ENCODE peak calls at places on chromosomes 13 and 19, in five cellular contexts. P is breast epithelium, N is ovary, X is GM12892, J is lower leg skin. Q is an unnamed sample.

GRCh38 chr19:46698395-46699321 is 18.3 kb downstream of the PRKD2 start:
- DNase-seq in N (no peak), X (no peak), J (no peak), P (no peak), Q (no peak)

GRCh38 chr13:43285891-43286602 is 262.7 kb downstream of the DNAJC15 start:
- DNase-seq in J (no peak), P (no peak), X (no peak), N (no peak), Q (no peak)

GRCh38 chr13:110106726-110107125 is 200.2 kb downstream of the COL4A1 start:
- DNase-seq in X (no peak), J (no peak), N (peak; percentile 57), P (no peak), Q (no peak)

GRCh38 chr19:45038931-45039893 is at the start of gene CLASRP:
- DNase-seq in P (peak; percentile 84), N (peak; percentile 94), X (peak; percentile 87), J (peak; percentile 98), Q (peak; percentile 90)

GRCh38 chr19:45901432-45901903 is 945 bp downstream of the MYPOP start:
- DNase-seq in N (peak; percentile 71), J (peak; percentile 90), P (no peak), X (no peak), Q (no peak)

GRCh38 chr13:109606404-109607028 is 179.9 kb downstream of the IRS2 start:
- DNase-seq in X (no peak), J (no peak), N (no peak), P (no peak), Q (no peak)

GRCh38 chr13:101520672-101521071 is 68.2 kb downstream of the ITGBL1 start:
- DNase-seq in X (no peak), N (no peak), J (no peak), P (no peak), Q (no peak)

GRCh38 chr13:51814825-51815650 is 11.1 kb upstream of the DHRS12 start:
- DNase-seq in N (peak; percentile 55), J (no peak), X (peak; percentile 57), P (peak; percentile 46), Q (peak; percentile 62)

GRCh38 chr19:45395524-45396388 is 9.1 kb downstream of the PPP1R13L start:
- DNase-seq in P (no peak), X (peak; percentile 11), N (no peak), J (no peak), Q (no peak)

GRCh38 chr19:53621885-53622710 is 9.7 kb upstream of the DPRX start:
- DNase-seq in N (no peak), J (no peak), X (no peak), P (peak; percentile 31), Q (no peak)

GRCh38 chr13:24489721-24490120 is 22.9 kb downstream of the PARP4 start:
- DNase-seq in J (no peak), X (no peak), P (no peak), N (no peak), Q (no peak)

GRCh38 chr19:23116802-23117571 is at the start of gene ZNF730:
- DNase-seq in P (no peak), N (peak; percentile 63), J (no peak), X (peak; percentile 64), Q (peak; percentile 51)

GRCh38 chr13:43816401-43816889 is 29.7 kb upstream of the ENOX1 start:
- DNase-seq in X (no peak), N (no peak), J (no peak), P (no peak), Q (no peak)

GRCh38 chr19:41407271-41407670 is 9.7 kb downstream of the BCKDHA start:
- DNase-seq in J (no peak), X (no peak), P (no peak), N (no peak), Q (no peak)

GRCh38 chr19:409515-410242 is 732 bp upstream of the C2CD4C start:
- DNase-seq in P (no peak), X (no peak), N (peak; percentile 24), J (peak; percentile 84), Q (no peak)

DNA sequence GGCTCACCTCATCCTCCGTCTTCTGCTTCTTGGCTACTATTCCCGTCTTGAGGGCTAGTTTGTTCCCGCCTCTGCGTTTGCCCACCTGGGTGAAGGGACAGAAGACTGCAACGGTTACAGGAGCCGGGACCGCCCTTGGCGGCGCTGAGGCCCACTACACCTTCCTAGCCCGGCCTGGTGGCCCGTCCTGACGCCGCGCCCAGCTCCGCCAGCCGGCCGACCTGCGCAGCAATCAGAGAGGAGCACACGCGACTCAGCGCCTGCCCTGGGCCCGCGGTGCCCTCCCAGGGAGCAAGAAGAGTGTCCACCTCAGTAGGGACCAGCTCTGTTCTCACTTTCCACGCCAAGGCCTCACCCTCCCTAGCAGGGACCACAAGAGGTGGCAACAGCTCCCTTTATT is 3.1 kb downstream of the TRIR start:
- DNase-seq in J (no peak), N (no peak), X (no peak), P (no peak), Q (no peak)
- TF ChIP-seq POLR2A in J (no peak), N (no peak), X (no peak), P (no peak), Q (no peak)

GRCh38 chr13:113815151-113816058 is 48.5 kb downstream of the GAS6 start:
- DNase-seq in N (no peak), P (no peak), X (no peak), J (no peak), Q (no peak)
- TF ChIP-seq POLR2A in N (no peak), P (no peak), X (peak; percentile 78), J (no peak), Q (peak; percentile 84)

GRCh38 chr19:18097993-18098890 is 664 bp downstream of the MAST3 start:
- DNase-seq in J (no peak), N (no peak), X (no peak), P (no peak), Q (no peak)

GRCh38 chr19:18099623-18099995 is 2.0 kb downstream of the MAST3 start:
- DNase-seq in N (no peak), J (no peak), P (no peak), X (no peak), Q (no peak)

GRCh38 chr19:18096258-18096657 is 1.3 kb upstream of the MAST3 start:
- DNase-seq in P (no peak), N (no peak), X (no peak), J (no peak), Q (no peak)

GRCh38 chr19:18098891-18099622 is 1.5 kb downstream of the MAST3 start:
- DNase-seq in J (no peak), P (no peak), X (peak; percentile 83), N (peak; percentile 51), Q (peak; percentile 75)

GRCh38 chr19:18097217-18097992 is at the start of gene MAST3:
- DNase-seq in J (peak; percentile 95), X (peak; percentile 93), N (peak; percentile 91), P (peak; percentile 84), Q (peak; percentile 95)
- TF ChIP-seq POLR2A in J (no peak), X (peak; percentile 61), N (no peak), P (no peak), Q (peak; percentile 27)

GRCh38 chr19:58547323-58548312 is 3.8 kb downstream of the TRIM28 start:
- DNase-seq in P (no peak), J (no peak), N (no peak), X (no peak), Q (no peak)
- TF ChIP-seq POLR2A in P (no peak), J (no peak), N (no peak), X (no peak), Q (no peak)

DNA sequence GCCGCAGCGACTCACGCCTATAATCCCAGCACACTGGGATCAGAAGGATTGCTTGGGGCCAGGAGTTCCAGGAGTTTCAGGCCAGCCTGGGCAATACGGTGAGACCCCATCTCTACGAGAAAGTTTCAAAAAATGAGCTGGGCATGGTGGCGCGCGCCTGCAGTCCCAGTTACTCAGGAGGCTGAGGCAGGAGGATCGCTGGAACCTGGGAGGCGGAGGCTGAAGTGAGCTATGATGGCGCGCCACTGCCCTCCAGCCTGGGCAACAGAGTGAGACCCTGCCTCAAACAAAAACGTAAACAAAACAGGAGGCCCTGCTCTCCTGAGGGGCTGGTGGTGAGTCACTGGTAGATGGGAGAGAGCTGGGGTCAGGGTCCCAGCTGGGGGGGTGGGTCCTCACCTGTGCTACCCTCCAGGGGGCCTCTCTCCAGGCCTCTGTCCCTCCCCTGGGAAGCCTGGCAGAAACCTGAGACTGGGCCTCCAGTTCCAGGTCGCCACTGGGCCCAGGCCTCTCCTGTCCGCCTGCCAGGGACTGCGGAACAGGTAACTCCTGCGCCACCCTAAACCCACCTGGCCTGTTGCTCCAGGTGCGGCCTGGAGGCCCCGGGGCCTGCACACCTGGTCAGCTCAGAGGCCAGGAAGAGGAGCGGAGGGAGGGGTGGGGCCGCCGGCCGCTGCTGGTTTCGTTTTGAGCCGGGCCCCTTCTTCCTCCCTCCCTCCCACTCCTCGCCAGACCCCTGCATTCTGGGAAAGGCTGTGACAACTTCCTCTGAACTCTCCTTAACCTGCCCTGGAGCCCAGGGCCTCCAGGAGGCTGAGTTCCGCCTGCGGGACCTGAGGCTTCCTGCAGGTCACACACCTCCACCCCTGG is 17.2 kb upstream of the ZBTB7A start:
- DNase-seq in P (no peak), X (no peak), J (no peak), N (peak; percentile 69), Q (peak; percentile 59)
- TF ChIP-seq POLR2A in P (no peak), X (no peak), J (no peak), N (no peak), Q (no peak)

GRCh38 chr13:48037346-48038173 is at the start of gene NUDT15:
- DNase-seq in P (peak; percentile 83), X (peak; percentile 91), N (peak; percentile 96), J (peak; percentile 98), Q (peak; percentile 87)
- TF ChIP-seq POLR2A in P (peak; percentile 53), X (peak; percentile 99), N (peak; percentile 76), J (no peak), Q (peak; percentile 99)

GRCh38 chr19:29678484-29679106 is 13.3 kb downstream of the PLEKHF1 start:
- DNase-seq in N (peak; percentile 91), P (peak; percentile 60), J (no peak), X (no peak), Q (no peak)
- TF ChIP-seq POLR2A in N (no peak), P (no peak), J (no peak), X (no peak), Q (no peak)